ENCODE peak calls at places on chromosome 1, in nine cellular contexts. F is cardiac muscle cell; P is foreskin melanocyte; U is nucleus accumbens; M is activated CD4-positive, CD25-positive, alpha-beta regulatory T cell; K is ureter; B is EH; C is coronary artery; T is M059J. Y is an unnamed sample.

GRCh38 chr1:242208021-242208420 is 209.1 kb upstream of the MAP1LC3C start:
- DNase-seq in F (no peak), P (no peak), U (no peak), M (no peak), K (no peak), B (no peak), C (no peak), T (no peak), Y (no peak)

GRCh38 chr1:153705484-153705883 is 22.4 kb upstream of the INTS3 start:
- DNase-seq in F (no peak), P (no peak), U (no peak), M (no peak), K (no peak), B (no peak), C (no peak), T (peak), Y (peak)

GRCh38 chr1:107449326-107449725 is 308.5 kb downstream of the NTNG1 start:
- DNase-seq in F (no peak), P (no peak), U (no peak), M (no peak), K (no peak), B (no peak), C (no peak), T (no peak), Y (peak)

GRCh38 chr1:165235158-165235776 is 121.2 kb downstream of the LMX1A start:
- DNase-seq in F (no peak), P (no peak), U (no peak), M (no peak), K (no peak), B (no peak), C (no peak), T (no peak), Y (peak)

GRCh38 chr1:244211559-244211944 is 160.5 kb downstream of the ZBTB18 start:
- DNase-seq in F (peak), P (no peak), U (no peak), M (no peak), K (no peak), B (peak), C (no peak), T (peak), Y (no peak)

GRCh38 chr1:114219247-114219872 is 65.7 kb upstream of the SYT6 start:
- DNase-seq in F (peak), P (no peak), U (no peak), M (no peak), K (no peak), B (peak), C (no peak), T (peak), Y (peak)

GRCh38 chr1:58942759-58943191 is 158.9 kb upstream of the JUN start:
- DNase-seq in F (no peak), P (no peak), U (no peak), M (no peak), K (no peak), B (no peak), C (no peak), T (no peak), Y (no peak)

GRCh38 chr1:189708674-189709073 is 769.0 kb downstream of the BRINP3 start:
- DNase-seq in F (peak), P (no peak), U (no peak), M (no peak), K (no peak), B (no peak), C (no peak), T (no peak), Y (peak)

GRCh38 chr1:33634806-33635205 is 162.4 kb downstream of the ZSCAN20 start:
- DNase-seq in F (peak), P (no peak), U (no peak), M (no peak), K (no peak), B (peak), C (peak), T (peak), Y (peak)

GRCh38 chr1:230141002-230141648 is 74.1 kb downstream of the GALNT2 start:
- DNase-seq in F (peak), P (no peak), U (no peak), M (no peak), K (no peak), B (peak), C (no peak), T (no peak), Y (no peak)

GRCh38 chr1:241672301-241672700 is 20.2 kb downstream of the WDR64 start:
- DNase-seq in F (no peak), P (no peak), U (no peak), M (no peak), K (no peak), B (no peak), C (no peak), T (no peak), Y (no peak)

GRCh38 chr1:184387069-184387870 is 441 bp downstream of the C1orf21 start:
- DNase-seq in F (peak), P (no peak), U (no peak), M (no peak), K (peak), B (peak), C (no peak), T (peak), Y (peak)

GRCh38 chr1:240004086-240004749 is 87.5 kb upstream of the FMN2 start:
- DNase-seq in F (peak), P (peak), U (no peak), M (peak), K (no peak), B (peak), C (no peak), T (peak), Y (peak)

GRCh38 chr1:17844146-17844826 is 89.2 kb downstream of the ACTL8 start:
- DNase-seq in F (no peak), P (no peak), U (no peak), M (no peak), K (no peak), B (no peak), C (no peak), T (no peak), Y (no peak)